ENCODE peak calls at places on chromosomes 13 and 19, in ten cellular contexts. S is AG09309; H is caudate nucleus; R is activated naive CD4-positive, alpha-beta T cell treated with anti-CD3 and anti-CD28 coated beads, Interleukin-2, amount 10 ng/mL, durations not matched to agents 7 days and 5 days; U is activated CD8-positive, alpha-beta memory T cell treated with anti-CD3 and anti-CD28 coated beads for 4 hours; J is GM04503; V is T follicular helper cell; W is tibial artery; N is iris pigment epithelial cell; P is amniotic stem cell. X is an unnamed sample.

GRCh38 chr13:18212873-18213272 is 968.8 kb downstream of the TUBA3C start:
- DNase-seq in W (no peak), R (peak; percentile 46), U (no peak), V (no peak), J (no peak), N (no peak), H (no peak), S (no peak), P (no peak), X (no peak)

GRCh38 chr13:40402931-40403412 is 263.5 kb downstream of the FOXO1 start:
- DNase-seq in S (no peak), U (no peak), P (no peak), N (peak; percentile 92), R (no peak), J (no peak), W (no peak), H (no peak), V (no peak), X (no peak)

GRCh38 chr13:26219726-26220125 is 2.4 kb downstream of the RNF6 start:
- DNase-seq in V (no peak), U (no peak), P (no peak), N (peak; percentile 60), S (peak; percentile 25), H (no peak), J (peak; percentile 18), R (no peak), W (no peak), X (no peak)

GRCh38 chr19:342801-343421 is 1.7 kb downstream of the MIER2 start:
- DNase-seq in J (peak; percentile 44), H (no peak), U (no peak), P (peak; percentile 42), V (no peak), R (no peak), S (peak; percentile 77), N (peak; percentile 95), W (peak; percentile 79), X (no peak)

GRCh38 chr19:31656507-31656906 is 307.3 kb upstream of the TSHZ3 start:
- DNase-seq in P (no peak), R (no peak), S (no peak), W (no peak), H (peak; percentile 16), U (no peak), J (no peak), V (no peak), N (no peak), X (no peak)

GRCh38 chr13:26549713-26550112 is 7.8 kb upstream of the WASF3 start:
- DNase-seq in P (no peak), N (no peak), V (no peak), R (no peak), J (no peak), U (no peak), S (no peak), W (no peak), H (peak; percentile 30), X (no peak)

GRCh38 chr13:80527400-80527799 is 186.5 kb upstream of the SPRY2 start:
- DNase-seq in W (no peak), P (no peak), R (no peak), J (no peak), S (no peak), U (no peak), V (no peak), N (no peak), H (no peak), X (no peak)

GRCh38 chr13:46551410-46552301 is 1.3 kb upstream of the LRCH1 start:
- DNase-seq in U (peak; percentile 28), J (no peak), R (peak; percentile 75), P (peak; percentile 48), V (peak; percentile 50), N (peak; percentile 67), S (no peak), H (peak; percentile 23), W (peak; percentile 87), X (peak; percentile 20)

GRCh38 chr13:55761986-55762385 is 1378.7 kb upstream of the PRR20A start:
- DNase-seq in J (no peak), H (no peak), W (no peak), V (no peak), N (no peak), R (no peak), S (no peak), U (no peak), P (no peak), X (no peak)

GRCh38 chr19:14164088-14164487 is 27.7 kb upstream of the ASF1B start:
- DNase-seq in P (no peak), V (no peak), W (no peak), R (no peak), U (no peak), J (no peak), S (no peak), H (no peak), N (no peak), X (no peak)

GRCh38 chr19:37951816-37952210 is 44.8 kb downstream of the SIPA1L3 start:
- DNase-seq in V (no peak), N (no peak), H (no peak), P (no peak), R (no peak), W (no peak), S (no peak), U (no peak), J (no peak), X (no peak)

GRCh38 chr13:60990032-60990733 is 425.5 kb downstream of the PCDH20 start:
- DNase-seq in R (no peak), H (no peak), J (no peak), P (no peak), S (no peak), W (no peak), U (no peak), V (no peak), N (no peak), X (no peak)

GRCh38 chr13:67493835-67494234 is 263.7 kb upstream of the PCDH9 start:
- DNase-seq in P (no peak), R (no peak), U (no peak), H (no peak), V (no peak), W (no peak), N (peak; percentile 21), J (no peak), S (no peak), X (no peak)

GRCh38 chr19:17515408-17516149 is 4.1 kb downstream of the PGLS start:
- DNase-seq in N (no peak), S (no peak), V (no peak), R (no peak), P (no peak), H (no peak), U (no peak), J (no peak), W (no peak), X (no peak)

GRCh38 chr19:16449330-16449961 is 22.3 kb downstream of the EPS15L1 start:
- DNase-seq in U (no peak), W (no peak), P (no peak), H (no peak), V (no peak), J (no peak), S (no peak), N (peak; percentile 66), R (peak; percentile 51), X (no peak)

GRCh38 chr19:45881909-45882528 is 3.9 kb downstream of the IRF2BP1 start:
- DNase-seq in W (no peak), N (no peak), V (no peak), R (no peak), P (no peak), U (no peak), J (no peak), H (no peak), S (no peak), X (no peak)

GRCh38 chr13:71054358-71054757 is 812.6 kb downstream of the DACH1 start:
- DNase-seq in N (no peak), V (no peak), U (no peak), S (no peak), R (no peak), J (no peak), H (no peak), W (no peak), P (no peak), X (no peak)

GRCh38 chr19:33221641-33222040 is 4.0 kb downstream of the SLC7A10 start:
- DNase-seq in N (peak; percentile 23), V (no peak), J (no peak), R (no peak), S (no peak), P (no peak), U (no peak), W (no peak), H (no peak), X (no peak)

GRCh38 chr19:39130337-39131254 is 5.0 kb downstream of the PAK4 start:
- DNase-seq in U (no peak), W (no peak), H (no peak), V (no peak), R (no peak), S (no peak), N (no peak), J (no peak), P (no peak), X (no peak)

GRCh38 chr19:16459680-16460079 is 12.1 kb downstream of the EPS15L1 start:
- DNase-seq in N (no peak), H (no peak), W (no peak), P (no peak), U (no peak), V (no peak), S (no peak), R (no peak), J (no peak), X (no peak)

GRCh38 chr13:41017744-41018582 is 1.2 kb downstream of the ELF1 start:
- DNase-seq in P (no peak), V (no peak), W (no peak), J (no peak), H (no peak), S (no peak), U (no peak), R (no peak), N (no peak), X (no peak)

GRCh38 chr19:52898101-52898500 is 666 bp upstream of the ZNF320 start:
- DNase-seq in N (no peak), H (no peak), V (no peak), P (no peak), R (no peak), W (no peak), S (no peak), U (no peak), J (no peak), X (no peak)

GRCh38 chr13:91045351-91046034 is 302.0 kb upstream of the MIR17HG start:
- DNase-seq in H (no peak), P (no peak), R (no peak), V (no peak), U (no peak), S (no peak), W (no peak), N (peak; percentile 7), J (no peak), X (no peak)

GRCh38 chr13:20035130-20035529 is 76.6 kb downstream of the ZMYM2 start:
- DNase-seq in P (no peak), U (no peak), N (peak; percentile 9), J (no peak), V (no peak), H (no peak), W (no peak), S (no peak), R (no peak), X (no peak)

GRCh38 chr13:92012787-92013186 is 614.4 kb downstream of the GPC5 start:
- DNase-seq in R (no peak), N (no peak), H (no peak), P (no peak), U (no peak), S (no peak), V (no peak), J (no peak), W (no peak), X (no peak)

GRCh38 chr19:8500158-8500557 is 2.3 kb downstream of the PRAM1 start:
- DNase-seq in U (no peak), P (no peak), S (no peak), N (peak; percentile 26), W (no peak), J (no peak), R (no peak), V (no peak), H (no peak), X (no peak)

GRCh38 chr19:6464070-6464873 is at the start of gene CRB3:
- DNase-seq in H (no peak), R (peak; percentile 60), N (no peak), S (no peak), P (no peak), J (no peak), U (peak; percentile 23), V (peak; percentile 50), W (no peak), X (no peak)

X was measured in stimulated activated CD8-positive, alpha-beta memory T cell treated with anti-CD3 and anti-CD28 coated beads, Interleukin-7, amount 100 ng/mL, for 4 hours.